ENCODE peak calls at places on chromosomes 4 and X, in nine cellular contexts. S is NCI-H524 treated with DMSO at 0.1 percent for 48 hours, N is RCC 7860, K is dermis microvascular lymphatic vessel endothelial cell, Y is HuH-7.5, D is AG09309, O is brain microvascular endothelial cell, V is G401, A is DND-41. R is an unnamed sample.

GRCh38 chrX:43349363-43349762 is 306.7 kb upstream of the MAOA start:
- DNase-seq in O (peak), N (no peak), S (no peak), Y (no peak), D (no peak), A (peak), K (peak), V (no peak), R (peak)

GRCh38 chr4:82681759-82682158 is 116.8 kb downstream of the SCD5 start:
- DNase-seq in V (no peak), A (no peak), N (no peak), D (no peak), Y (no peak), K (no peak), S (no peak), O (no peak), R (no peak)

GRCh38 chrX:153526801-153527599 is 9.6 kb downstream of the ATP2B3 start:
- DNase-seq in N (no peak), V (no peak), D (no peak), A (no peak), O (no peak), K (no peak), Y (no peak), S (no peak), R (no peak)

GRCh38 chr4:127055349-127055748 is 577.4 kb upstream of the INTU start:
- DNase-seq in Y (no peak), S (no peak), O (no peak), N (no peak), D (no peak), A (no peak), V (peak), K (no peak), R (no peak)

GRCh38 chrX:97367149-97367548 is 483.4 kb downstream of the RPA4 start:
- DNase-seq in N (no peak), K (no peak), O (no peak), V (peak), D (peak), S (no peak), A (no peak), Y (no peak), R (no peak)

GRCh38 chrX:8579602-8580001 is 115.0 kb downstream of the VCX3B start:
- DNase-seq in O (no peak), S (peak), K (no peak), V (no peak), N (no peak), Y (no peak), D (no peak), A (no peak), R (no peak)

GRCh38 chrX:40439625-40440532 is 140.9 kb upstream of the ATP6AP2 start:
- DNase-seq in D (no peak), K (no peak), A (no peak), N (no peak), Y (no peak), V (no peak), S (no peak), O (no peak), R (no peak)

GRCh38 chrX:50093627-50094026 is 107.2 kb downstream of the AKAP4 start:
- DNase-seq in O (no peak), A (no peak), D (no peak), V (no peak), Y (no peak), N (peak), S (no peak), K (no peak), R (no peak)

GRCh38 chr4:80259012-80259411 is 7.5 kb upstream of the FGF5 start:
- DNase-seq in K (no peak), O (no peak), N (no peak), D (no peak), A (no peak), Y (no peak), V (no peak), S (no peak), R (no peak)

GRCh38 chr4:27276322-27277073 is 415.9 kb downstream of the STIM2 start:
- DNase-seq in S (no peak), A (no peak), Y (no peak), D (peak), N (no peak), K (no peak), O (no peak), V (no peak), R (no peak)

GRCh38 chrX:6810796-6811195 is 275.9 kb upstream of the VCX3A start:
- DNase-seq in S (no peak), N (no peak), Y (no peak), O (no peak), A (no peak), K (no peak), V (no peak), D (no peak), R (no peak)